ENCODE peak calls at places on chromosomes 1 and 21, in four cellular contexts. Z is neural progenitor cell, U is cardiac fibroblast, D is bronchial epithelial cell. Y is an unnamed sample.

GRCh38 chr21:42782723-42783247 is 96.6 kb downstream of the WDR4 start:
- DNase-seq in Z (peak; percentile 24), U (no peak), D (no peak), Y (no peak)

GRCh38 chr1:198699167-198700015 is 60.6 kb downstream of the PTPRC start:
- DNase-seq in Z (peak; percentile 70), U (peak; percentile 46), D (peak; percentile 81), Y (peak; percentile 86)

GRCh38 chr21:43971201-43971991 is 40.7 kb upstream of the TRAPPC10 start:
- DNase-seq in Z (no peak), U (no peak), D (no peak), Y (no peak)

GRCh38 chr1:246705368-246705767 is 18.8 kb upstream of the SCCPDH start:
- DNase-seq in Z (no peak), U (peak; percentile 96), D (peak; percentile 72), Y (no peak)

GRCh38 chr1:44227211-44227610 is 13.9 kb downstream of the DMAP1 start:
- DNase-seq in Z (no peak), U (peak; percentile 24), D (no peak), Y (no peak)

GRCh38 chr1:91564888-91565700 is 64.4 kb downstream of the CDC7 start:
- DNase-seq in Z (peak; percentile 67), U (peak; percentile 71), D (peak; percentile 85), Y (no peak)

GRCh38 chr1:151036356-151036755 is at the start of gene BNIPL:
- DNase-seq in Z (no peak), U (no peak), D (peak; percentile 54), Y (no peak)

GRCh38 chr1:6445062-6445763 is 20.6 kb downstream of the ESPN start:
- DNase-seq in Z (peak; percentile 72), U (peak; percentile 56), D (no peak), Y (peak; percentile 56)

GRCh38 chr21:17081193-17081592 is 431.6 kb upstream of the CXADR start:
- DNase-seq in Z (no peak), U (no peak), D (no peak), Y (no peak)

GRCh38 chr21:16605588-16605987 is 875.8 kb downstream of the USP25 start:
- DNase-seq in Z (no peak), U (no peak), D (no peak), Y (no peak)

GRCh38 chr1:221634606-221635005 is 107.3 kb downstream of the DUSP10 start:
- DNase-seq in Z (no peak), U (no peak), D (no peak), Y (no peak)

GRCh38 chr1:14824314-14824915 is 225.9 kb downstream of the KAZN start:
- DNase-seq in Z (no peak), U (no peak), D (no peak), Y (no peak)

GRCh38 chr1:170881268-170882265 is 53.8 kb upstream of the MROH9 start:
- DNase-seq in Z (peak; percentile 25), U (peak; percentile 82), D (peak; percentile 28), Y (no peak)
- TF ChIP-seq CTCF in Z (peak; percentile 60), U (peak; percentile 47), D (peak; percentile 31), Y (no peak)

GRCh38 chr1:1796466-1796865 is 18.2 kb upstream of the NADK start:
- DNase-seq in Z (no peak), U (no peak), D (no peak), Y (peak; percentile 17)
- TF ChIP-seq CTCF in Z (peak; percentile 16), U (peak; percentile 34), D (peak; percentile 9), Y (peak; percentile 15)

DNA sequence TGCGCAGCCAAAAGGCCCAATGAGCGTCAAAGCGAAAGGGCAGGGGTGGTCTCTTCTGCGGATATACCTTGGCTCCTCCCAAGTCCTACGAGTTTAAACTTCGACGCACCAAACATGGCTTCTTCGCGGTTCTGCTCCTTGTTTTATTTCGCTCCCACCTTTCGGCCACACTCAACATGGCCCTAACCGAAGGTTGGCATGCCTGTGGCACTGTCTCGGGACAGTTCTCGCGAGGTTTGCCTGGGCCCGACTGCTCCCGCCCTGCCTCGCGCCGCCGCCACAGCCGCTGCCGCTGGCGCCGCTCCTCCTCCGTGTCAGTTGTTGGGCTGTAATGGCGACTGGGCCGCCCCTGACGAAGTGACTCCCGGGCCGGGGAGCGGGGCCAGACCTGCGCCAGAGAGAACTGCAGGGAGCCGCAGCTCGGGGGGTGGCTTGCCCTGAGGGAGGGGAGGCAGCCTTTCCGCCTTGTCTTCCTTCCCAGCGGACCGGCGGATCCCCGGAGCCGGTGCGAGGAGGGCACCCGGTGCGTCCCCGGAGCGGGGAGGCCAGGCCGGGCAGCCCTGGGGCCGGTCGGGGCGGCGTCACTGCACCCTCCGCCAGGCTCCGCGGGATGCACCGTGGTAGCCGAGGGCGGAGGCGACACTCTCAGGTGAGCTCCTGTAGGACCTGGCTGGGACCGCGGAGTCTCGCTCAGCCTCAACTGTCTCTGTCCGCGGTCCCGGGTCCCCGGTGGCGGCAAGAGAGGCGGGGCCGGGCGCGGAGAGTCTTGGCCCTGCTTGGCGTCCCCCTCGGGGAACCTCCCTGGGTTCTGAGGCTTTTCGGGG is at the start of gene CEP350:
- DNase-seq in Z (peak; percentile 99), U (peak; percentile 99), D (peak; percentile 98), Y (peak; percentile 99)
- TF ChIP-seq CTCF in Z (no peak), U (no peak), D (no peak), Y (no peak)

GRCh38 chr1:177495878-177496277 is 325.1 kb downstream of the BRINP2 start:
- DNase-seq in Z (peak; percentile 20), U (peak; percentile 17), D (peak; percentile 5), Y (no peak)
- TF ChIP-seq CTCF in Z (peak; percentile 31), U (no peak), D (no peak), Y (no peak)

GRCh38 chr1:94538243-94538827 is 3.2 kb downstream of the F3 start:
- DNase-seq in Z (peak; percentile 52), U (no peak), D (peak; percentile 19), Y (no peak)
- TF ChIP-seq CTCF in Z (no peak), U (no peak), D (no peak), Y (no peak)

DNA sequence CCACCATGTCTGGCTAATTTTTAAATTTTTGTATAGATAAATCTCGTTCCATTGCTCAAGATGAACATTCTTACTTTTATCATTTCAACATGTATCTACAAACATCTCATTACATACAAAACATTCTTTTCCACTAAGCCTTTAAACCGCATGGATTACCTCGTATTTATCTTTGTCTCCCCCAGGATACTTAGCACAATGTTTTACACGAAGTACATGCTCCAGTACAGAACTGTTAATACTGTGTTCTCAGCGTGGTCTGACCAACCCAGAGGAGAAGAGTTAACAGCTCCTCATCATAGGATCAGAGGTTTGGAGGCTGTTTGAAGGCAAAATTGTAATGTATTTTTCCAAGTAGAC is 7.4 kb downstream of the PIK3C2B start:
- DNase-seq in Z (no peak), U (no peak), D (no peak), Y (no peak)
- TF ChIP-seq CTCF in Z (no peak), U (no peak), D (no peak), Y (no peak)

DNA sequence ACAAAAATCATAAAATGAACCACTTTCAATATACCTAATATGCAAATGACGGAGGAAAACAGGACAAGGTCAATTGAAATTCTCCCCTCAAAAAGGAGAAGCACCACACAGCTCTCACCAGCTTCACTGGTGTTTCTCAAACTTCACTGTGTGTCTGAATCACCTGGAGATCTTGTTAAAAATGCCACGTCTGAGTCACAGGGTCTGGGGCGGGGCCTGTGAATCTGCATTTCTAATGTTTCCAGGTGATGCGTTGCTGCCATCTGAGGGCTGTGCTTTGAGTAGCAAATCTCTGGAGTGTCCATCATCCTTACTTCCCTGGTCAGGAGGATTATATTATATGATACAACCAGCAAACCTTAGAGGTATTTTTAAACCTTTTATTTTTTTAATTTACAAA is 9.0 kb downstream of the CLDN19 start:
- DNase-seq in Z (no peak), U (peak; percentile 26), D (peak; percentile 63), Y (peak; percentile 83)
- TF ChIP-seq CTCF in Z (peak; percentile 22), U (no peak), D (peak; percentile 23), Y (peak; percentile 60)